ENCODE peak calls at places on chromosome 19, in seven cellular contexts. I is effector memory CD4-positive, alpha-beta T cell; H is cardiac fibroblast; U is Karpas-422; B is GM23338; W is fibroblast of mammary gland; D is thoracic aorta. Z is an unnamed sample.

GRCh38 chr19:28130066-28130511 is 1082.9 kb downstream of the UQCRFS1 start:
- DNase-seq in B (no peak), H (no peak), D (no peak), U (no peak), W (no peak), I (no peak), Z (no peak)

GRCh38 chr19:33715462-33715861 is 81.2 kb upstream of the KCTD15 start:
- DNase-seq in I (no peak), H (no peak), U (no peak), B (no peak), D (no peak), W (no peak), Z (no peak)

GRCh38 chr19:52592301-52592700 is 22.2 kb downstream of the ZNF701 start:
- DNase-seq in I (no peak), D (no peak), U (no peak), H (no peak), B (no peak), W (no peak), Z (no peak)

GRCh38 chr19:49213791-49214190 is 56.2 kb downstream of the TRPM4 start:
- DNase-seq in B (peak), W (no peak), I (no peak), U (peak), D (no peak), H (no peak), Z (no peak)

GRCh38 chr19:4436231-4436630 is 21.4 kb downstream of the UBXN6 start:
- DNase-seq in W (no peak), D (no peak), H (no peak), I (no peak), U (no peak), B (no peak), Z (no peak)

GRCh38 chr19:46126086-46126485 is 1.6 kb upstream of the IGFL3 start:
- DNase-seq in U (no peak), I (no peak), D (no peak), B (no peak), H (no peak), W (peak), Z (no peak)

GRCh38 chr19:10836478-10837325 is 690 bp upstream of the TMED1 start:
- DNase-seq in U (peak), W (peak), I (no peak), H (peak), B (peak), D (peak), Z (peak)

GRCh38 chr19:50492303-50493052 is 15.8 kb upstream of the GARIN5A start:
- DNase-seq in U (peak), I (no peak), D (no peak), B (no peak), W (no peak), H (no peak), Z (no peak)

GRCh38 chr19:1757468-1758230 is 4.3 kb downstream of the ONECUT3 start:
- DNase-seq in B (no peak), U (no peak), D (no peak), I (no peak), W (no peak), H (no peak), Z (no peak)

GRCh38 chr19:50952890-50953289 is at the start of gene KLK5:
- DNase-seq in I (no peak), D (no peak), B (peak), H (no peak), U (no peak), W (no peak), Z (no peak)

GRCh38 chr19:53507523-53508442 is 30.2 kb upstream of the ZNF331 start:
- DNase-seq in W (no peak), U (no peak), D (no peak), I (no peak), H (no peak), B (no peak), Z (no peak)

GRCh38 chr19:37951816-37952210 is 44.8 kb downstream of the SIPA1L3 start:
- DNase-seq in B (no peak), H (no peak), W (no peak), I (no peak), U (no peak), D (no peak), Z (no peak)

GRCh38 chr19:41569481-41570150 is 6.3 kb upstream of the CEACAM21 start:
- DNase-seq in I (no peak), B (peak), W (no peak), H (no peak), U (no peak), D (no peak), Z (no peak)

GRCh38 chr19:41563847-41564514 is 12.0 kb upstream of the CEACAM21 start:
- DNase-seq in W (no peak), U (no peak), H (no peak), B (peak), I (peak), D (no peak), Z (no peak)

GRCh38 chr19:41564515-41565383 is 11.2 kb upstream of the CEACAM21 start:
- DNase-seq in D (no peak), B (peak), H (no peak), W (no peak), I (no peak), U (no peak), Z (no peak)

GRCh38 chr19:41570179-41570578 is 5.8 kb upstream of the CEACAM21 start:
- DNase-seq in H (no peak), B (peak), D (no peak), I (no peak), W (no peak), U (no peak), Z (no peak)

GRCh38 chr19:41565384-41565730 is 10.6 kb upstream of the CEACAM21 start:
- DNase-seq in W (no peak), D (no peak), H (no peak), U (no peak), I (no peak), B (no peak), Z (no peak)
- H3K4me3 ChIP-seq in W (no peak), D (no peak), H (no peak), U (no peak), I (no peak), B (peak), Z (no peak)

GRCh38 chr19:24032651-24033050 is 54.3 kb upstream of the ZNF254 start:
- DNase-seq in D (no peak), B (no peak), W (no peak), U (no peak), H (no peak), I (no peak), Z (no peak)
- H3K4me3 ChIP-seq in D (peak), B (peak), W (no peak), U (peak), H (no peak), I (peak), Z (no peak)

GRCh38 chr19:7605490-7606222 is 10.0 kb downstream of the CAMSAP3 start:
- DNase-seq in D (no peak), H (peak), I (no peak), U (peak), W (peak), B (peak), Z (peak)
- H3K4me3 ChIP-seq in D (no peak), H (no peak), I (no peak), U (no peak), W (no peak), B (no peak), Z (no peak)

DNA sequence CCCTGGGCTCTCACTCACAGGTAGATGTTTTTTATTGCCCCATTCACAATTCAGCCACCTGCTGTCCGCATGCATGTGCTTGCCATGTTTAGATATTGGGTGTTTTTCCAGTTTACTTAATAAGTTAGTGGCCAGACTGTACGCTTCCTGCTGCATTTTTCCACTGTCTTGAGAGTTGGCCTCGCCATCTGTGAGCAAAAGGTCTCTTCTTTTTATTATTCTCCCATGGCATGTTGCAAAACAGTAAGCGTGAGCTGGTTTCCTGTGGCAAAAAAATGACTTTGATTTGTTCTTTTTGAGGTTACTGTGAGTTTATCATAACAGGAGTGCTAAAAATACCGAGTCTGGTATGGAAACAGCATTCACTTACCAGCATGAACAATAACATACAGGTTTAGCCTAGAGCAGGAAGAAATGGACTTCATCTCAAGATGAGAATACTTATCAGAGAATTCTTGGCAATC is 46.0 kb downstream of the SAE1 start:
- DNase-seq in W (peak), U (no peak), B (no peak), I (peak), D (no peak), H (peak), Z (peak)
- H3K4me3 ChIP-seq in W (no peak), U (no peak), B (no peak), I (no peak), D (peak), H (no peak), Z (no peak)

GRCh38 chr19:42059196-42059595 is 10.8 kb downstream of the GRIK5 start:
- DNase-seq in H (no peak), B (no peak), U (no peak), W (no peak), D (no peak), I (no peak), Z (no peak)
- H3K4me3 ChIP-seq in H (no peak), B (no peak), U (no peak), W (no peak), D (no peak), I (no peak), Z (no peak)

Z was measured in epithelial cell of esophagus.